ENCODE peak calls at places on chromosomes 12 and 14, in seven cellular contexts. O is H9, K is IMR-90, T is H1, E is mesenchymal stem cell, R is neuronal stem cell, N is trophoblast cell. F is an unnamed sample.

GRCh38 chr14:85079842-85080741 is 449.9 kb upstream of the FLRT2 start:
- DNase-seq in K (no peak), N (no peak), E (no peak), T (no peak), O (no peak), R (no peak), F (peak)

GRCh38 chr14:103816991-103817390 is 30.4 kb downstream of the PPP1R13B start:
- DNase-seq in E (no peak), R (no peak), K (no peak), N (no peak), T (no peak), O (no peak), F (no peak)

GRCh38 chr12:131102991-131103609 is 149.4 kb downstream of the ADGRD1 start:
- DNase-seq in T (no peak), K (no peak), N (no peak), O (peak), E (no peak), R (peak), F (peak)

GRCh38 chr14:41285193-41285748 is 321.4 kb upstream of the LRFN5 start:
- DNase-seq in K (peak), O (no peak), N (peak), R (peak), T (no peak), E (peak), F (peak)

GRCh38 chr12:52157566-52158150 is 34.2 kb downstream of the KRT80 start:
- DNase-seq in R (no peak), N (peak), T (no peak), E (no peak), K (no peak), O (no peak), F (no peak)

GRCh38 chr14:104506461-104507253 is 72.9 kb upstream of the C14orf180 start:
- DNase-seq in E (no peak), T (no peak), R (no peak), K (no peak), O (peak), N (no peak), F (no peak)

GRCh38 chr12:87758271-87758670 is 270.9 kb downstream of the C12orf50 start:
- DNase-seq in O (no peak), K (peak), E (peak), T (no peak), N (peak), R (no peak), F (no peak)

GRCh38 chr12:33486058-33486457 is 46.4 kb upstream of the SYT10 start:
- DNase-seq in O (no peak), K (no peak), R (no peak), T (no peak), E (no peak), N (no peak), F (no peak)

GRCh38 chr12:48021485-48022179 is 17.4 kb upstream of the COL2A1 start:
- DNase-seq in O (peak), K (no peak), N (peak), T (peak), E (no peak), R (no peak), F (peak)

GRCh38 chr12:100399095-100399494 is 42.2 kb downstream of the SLC17A8 start:
- DNase-seq in O (no peak), N (no peak), R (no peak), K (no peak), T (no peak), E (no peak), F (no peak)

GRCh38 chr12:92041742-92042141 is 103.9 kb downstream of the BTG1 start:
- DNase-seq in K (peak), O (no peak), R (no peak), T (no peak), N (no peak), E (no peak), F (peak)

GRCh38 chr12:3529281-3529680 is 38.3 kb downstream of the PRMT8 start:
- DNase-seq in N (peak), R (no peak), K (no peak), T (no peak), O (no peak), E (no peak), F (no peak)

GRCh38 chr12:47102845-47103666 is 23.3 kb upstream of the AMIGO2 start:
- DNase-seq in K (peak), R (no peak), N (peak), T (no peak), E (peak), O (no peak), F (no peak)

GRCh38 chr12:124677552-124678356 is 110.3 kb upstream of the NCOR2 start:
- DNase-seq in T (no peak), O (no peak), N (no peak), E (no peak), K (no peak), R (no peak), F (no peak)

GRCh38 chr12:57268264-57268663 is 17.3 kb upstream of the STAC3 start:
- DNase-seq in T (no peak), E (no peak), O (no peak), K (peak), N (no peak), R (no peak), F (peak)

GRCh38 chr14:81453166-81453766 is 53.1 kb upstream of the STON2 start:
- DNase-seq in E (peak), T (no peak), K (peak), N (peak), O (peak), R (peak), F (peak)

GRCh38 chr12:19298837-19299605 is 140.3 kb upstream of the AEBP2 start:
- DNase-seq in T (no peak), N (peak), O (no peak), E (no peak), R (no peak), K (no peak), F (peak)

GRCh38 chr12:19689801-19690472 is 250.6 kb downstream of the AEBP2 start:
- DNase-seq in E (no peak), O (no peak), R (no peak), K (no peak), T (no peak), N (peak), F (no peak)

GRCh38 chr14:50383618-50384225 is 13.0 kb downstream of the CDKL1 start:
- DNase-seq in O (no peak), R (no peak), N (no peak), K (no peak), T (no peak), E (peak), F (peak)

GRCh38 chr12:49503674-49504180 is 35.1 kb upstream of the KCNH3 start:
- DNase-seq in R (no peak), T (no peak), N (no peak), E (no peak), K (peak), O (no peak), F (peak)

GRCh38 chr12:6219980-6220379 is 19.8 kb downstream of the CD9 start:
- DNase-seq in N (no peak), O (peak), T (no peak), R (no peak), K (no peak), E (no peak), F (peak)

GRCh38 chr14:30472001-30472400 is 87.0 kb upstream of the G2E3 start:
- DNase-seq in T (no peak), K (no peak), O (no peak), N (no peak), R (no peak), E (no peak), F (no peak)

GRCh38 chr12:82090188-82090587 is 268.0 kb downstream of the CCDC59 start:
- DNase-seq in T (no peak), R (no peak), O (no peak), N (no peak), E (no peak), K (no peak), F (no peak)

GRCh38 chr14:90795744-90796143 is 20.5 kb downstream of the TTC7B start:
- DNase-seq in O (no peak), K (peak), E (peak), N (peak), T (no peak), R (no peak), F (no peak)

GRCh38 chr14:95305145-95305544 is 14.6 kb downstream of the CLMN start:
- DNase-seq in R (no peak), O (no peak), N (no peak), K (no peak), T (no peak), E (no peak), F (no peak)

GRCh38 chr12:72273499-72273837 is 1.3 kb downstream of the TRHDE start:
- DNase-seq in E (no peak), O (no peak), K (no peak), R (no peak), T (no peak), N (no peak), F (no peak)

GRCh38 chr12:49903351-49903699 is 375 bp downstream of the FAIM2 start:
- DNase-seq in O (no peak), T (no peak), N (no peak), R (no peak), E (no peak), K (no peak), F (no peak)

GRCh38 chr12:97323154-97323553 is 139.4 kb upstream of the RMST start:
- DNase-seq in E (no peak), O (no peak), N (no peak), R (no peak), K (no peak), T (no peak), F (peak)

GRCh38 chr14:81418057-81418790 is 18.1 kb upstream of the STON2 start:
- DNase-seq in O (no peak), N (no peak), T (no peak), K (no peak), R (no peak), E (no peak), F (no peak)

GRCh38 chr12:49296836-49297694 is 2.1 kb downstream of the PRPH start:
- DNase-seq in N (peak), R (no peak), K (no peak), T (no peak), O (peak), E (no peak), F (peak)

GRCh38 chr14:89128616-89129015 is 288.4 kb downstream of the FOXN3 start:
- DNase-seq in O (no peak), K (no peak), N (no peak), T (no peak), R (no peak), E (no peak), F (no peak)

GRCh38 chr12:89140141-89140540 is 212.2 kb downstream of the DUSP6 start:
- DNase-seq in E (peak), O (no peak), R (no peak), K (peak), T (no peak), N (no peak), F (no peak)

GRCh38 chr12:74349925-74350324 is 187.7 kb upstream of the ATXN7L3B start:
- DNase-seq in R (no peak), N (no peak), O (no peak), E (no peak), K (no peak), T (no peak), F (no peak)

GRCh38 chr12:91523831-91524230 is 341.2 kb upstream of the DCN start:
- DNase-seq in T (no peak), O (no peak), E (no peak), K (no peak), R (no peak), N (no peak), F (peak)

DNA sequence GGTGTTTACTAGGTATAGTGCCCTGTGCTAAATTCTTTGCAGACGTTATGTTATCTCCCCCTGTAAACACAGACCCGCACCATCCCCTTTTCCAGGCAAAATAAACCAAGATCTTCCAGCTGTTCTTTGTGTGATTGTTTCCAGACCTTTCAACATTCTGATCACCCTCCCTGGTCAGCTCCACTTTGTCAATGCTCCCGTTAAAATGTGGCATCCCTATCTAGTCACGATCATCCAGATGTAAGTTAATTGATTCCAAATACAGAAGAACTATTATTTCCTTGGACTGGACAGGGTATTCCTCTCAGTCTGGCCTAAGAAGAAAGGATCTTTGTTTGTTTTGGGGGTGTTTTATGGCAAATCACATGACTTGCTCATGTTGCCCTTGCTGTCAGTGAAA is 127.6 kb upstream of the ARID2 start:
- DNase-seq in O (no peak), R (no peak), N (no peak), E (no peak), T (no peak), K (no peak), F (no peak)
- H3K4ac ChIP-seq in O (no peak), R (no peak), N (no peak), E (no peak), T (no peak), K (no peak), F (no peak)

DNA sequence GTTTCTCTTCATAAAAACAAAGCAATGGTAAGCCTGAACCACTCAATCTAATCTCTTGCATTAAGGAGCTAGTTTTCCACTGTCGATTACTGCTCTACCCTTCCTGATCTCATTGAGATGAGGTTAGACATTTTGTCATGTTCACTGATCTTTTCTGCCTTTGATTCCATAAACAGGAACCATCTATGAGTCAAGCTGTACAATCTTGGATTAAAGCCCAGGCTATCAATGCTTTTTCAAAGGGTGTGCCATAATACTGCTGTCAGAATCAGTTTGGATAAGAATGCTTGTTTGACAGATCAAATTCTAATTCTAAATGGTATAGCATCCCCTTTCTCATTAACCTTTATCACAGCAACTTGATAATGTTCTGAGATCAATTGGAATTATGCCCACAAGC is 16.1 kb downstream of the GRIP1 start:
- DNase-seq in K (peak), O (no peak), R (no peak), E (peak), N (no peak), T (no peak), F (no peak)
- H3K18ac ChIP-seq in K (no peak), O (no peak), R (no peak), E (no peak), N (no peak), T (no peak), F (no peak)

DNA sequence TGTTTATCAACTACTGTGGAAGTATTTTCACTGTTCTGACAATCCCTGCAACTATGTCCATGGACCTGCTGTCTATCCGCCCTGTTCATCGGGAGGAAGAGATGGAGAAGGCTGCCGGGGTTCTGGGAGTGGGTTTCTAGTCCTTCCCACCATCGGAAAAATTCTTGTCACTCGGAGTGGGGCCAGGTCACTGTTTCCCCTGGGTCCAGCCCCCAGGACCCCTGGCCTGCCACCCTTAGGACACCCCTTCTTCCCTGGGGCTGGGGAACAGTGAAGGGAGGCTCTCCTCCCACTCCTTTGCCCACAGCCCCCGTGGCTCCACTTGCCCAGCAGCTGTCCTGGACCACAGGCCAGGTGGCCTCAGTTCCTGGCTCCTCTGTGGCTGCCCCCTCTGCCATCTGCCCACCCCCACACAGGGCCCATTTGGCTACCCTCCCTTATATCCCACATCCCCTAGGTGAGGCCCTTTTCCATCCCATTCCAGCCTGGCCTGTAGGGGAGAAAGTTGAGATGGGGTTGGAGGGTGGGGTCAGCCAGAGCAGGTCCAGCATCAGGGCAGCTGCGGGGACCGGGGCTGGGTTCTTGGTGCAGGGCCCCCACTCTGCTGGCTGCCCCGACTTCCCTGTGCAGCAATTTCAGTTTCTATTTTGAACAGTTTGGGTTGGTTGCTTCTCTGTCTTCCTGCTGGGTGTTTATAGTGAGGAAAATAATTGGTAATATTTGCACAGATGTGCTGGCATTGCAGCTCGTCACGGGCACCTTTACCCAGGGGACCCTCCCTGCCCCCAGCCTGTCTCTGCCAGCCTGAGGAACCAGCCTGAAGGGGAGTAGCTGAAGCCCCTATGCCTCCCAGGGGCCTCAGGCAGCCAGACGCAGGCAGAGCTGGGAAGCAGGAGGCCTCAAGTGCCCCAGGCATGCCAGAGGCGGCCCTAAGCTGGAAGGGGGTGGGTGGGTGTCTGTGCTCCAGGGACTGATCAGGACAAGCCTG is 23.5 kb downstream of the SYNDIG1L start:
- DNase-seq in R (no peak), E (no peak), N (peak), K (no peak), T (no peak), O (no peak), F (no peak)
- H3K27ac ChIP-seq in R (no peak), E (no peak), N (no peak), K (no peak), T (no peak), O (no peak), F (peak)

GRCh38 chr12:109489955-109490565 is 12.6 kb downstream of the UBE3B start:
- DNase-seq in K (no peak), O (no peak), R (no peak), T (no peak), E (no peak), N (peak), F (no peak)

GRCh38 chr12:109492371-109492770 is 14.9 kb downstream of the UBE3B start:
- DNase-seq in E (no peak), K (no peak), N (no peak), T (no peak), R (no peak), O (no peak), F (no peak)

GRCh38 chr12:109493090-109493489 is 15.7 kb downstream of the UBE3B start:
- DNase-seq in R (no peak), K (no peak), E (no peak), O (no peak), N (no peak), T (no peak), F (no peak)

GRCh38 chr12:109493938-109494337 is 16.5 kb downstream of the UBE3B start:
- DNase-seq in N (no peak), R (no peak), E (no peak), O (no peak), K (no peak), T (no peak), F (no peak)

GRCh38 chr12:109491671-109492070 is 14.2 kb downstream of the UBE3B start:
- DNase-seq in E (no peak), N (no peak), O (no peak), T (no peak), R (no peak), K (no peak), F (no peak)
- H3K4ac ChIP-seq in E (no peak), N (no peak), O (no peak), T (no peak), R (no peak), K (no peak), F (no peak)

GRCh38 chr12:2396448-2396871 is 343.7 kb downstream of the CACNA1C start:
- DNase-seq in R (no peak), O (no peak), T (no peak), E (no peak), K (peak), N (no peak), F (no peak)
- H3K18ac ChIP-seq in R (no peak), O (no peak), T (no peak), E (no peak), K (peak), N (no peak), F (no peak)

DNA sequence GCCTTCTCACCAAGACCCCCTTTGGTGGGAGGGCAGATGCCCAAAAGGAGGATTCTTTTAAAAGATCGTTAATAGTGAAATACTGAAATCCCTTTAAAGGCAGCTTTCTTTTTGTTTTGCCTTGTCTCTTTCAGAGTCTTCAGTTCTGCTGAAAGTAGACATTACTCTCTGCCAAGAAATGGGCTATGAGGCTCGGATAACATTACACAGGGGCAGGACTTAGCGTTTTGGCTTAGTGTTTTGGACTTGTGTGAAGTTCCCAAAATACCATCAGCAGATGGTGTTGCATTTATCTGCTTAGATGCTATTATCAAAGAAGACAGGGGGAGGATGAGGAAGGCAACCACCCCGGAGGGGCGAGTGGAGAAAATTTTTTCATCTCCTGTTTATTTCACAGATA is 88.3 kb upstream of the METAP2 start:
- DNase-seq in K (peak), O (no peak), E (no peak), T (no peak), R (no peak), N (no peak), F (no peak)
- H3K27ac ChIP-seq in K (peak), O (no peak), E (no peak), T (no peak), R (no peak), N (no peak), F (no peak)

GRCh38 chr12:27751386-27752047 is 28.5 kb upstream of the KLHL42 start:
- DNase-seq in T (no peak), E (no peak), R (no peak), N (peak), O (no peak), K (no peak), F (no peak)

GRCh38 chr12:27756670-27757069 is 23.4 kb upstream of the KLHL42 start:
- DNase-seq in N (no peak), K (no peak), E (no peak), T (no peak), O (no peak), R (no peak), F (no peak)

DNA sequence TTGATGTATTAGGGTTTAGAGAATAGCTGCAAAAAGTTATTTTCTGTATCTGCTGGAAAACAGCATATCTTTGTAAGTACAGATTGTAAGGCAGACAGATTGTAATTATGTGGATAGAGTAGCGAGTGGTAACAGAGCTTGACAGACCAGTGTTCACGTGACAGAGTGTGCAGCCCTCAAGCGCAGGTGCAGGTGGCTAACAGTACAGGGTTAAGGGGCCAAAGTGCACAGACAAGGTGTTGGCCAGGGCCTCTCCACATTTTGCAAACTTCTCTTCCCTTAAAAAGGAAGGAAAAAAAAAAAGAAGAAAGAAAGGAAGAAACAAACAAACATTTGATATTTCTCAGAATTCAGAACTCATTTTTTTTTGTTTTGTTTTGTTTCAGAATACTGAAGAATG is 25.2 kb upstream of the KLHL42 start:
- DNase-seq in N (no peak), O (no peak), K (no peak), T (no peak), R (no peak), E (no peak), F (no peak)
- H3K4ac ChIP-seq in N (no peak), O (no peak), K (no peak), T (no peak), R (no peak), E (no peak), F (no peak)

GRCh38 chr14:58635041-58635440 is 2.7 kb upstream of the DACT1 start:
- DNase-seq in R (no peak), K (no peak), E (no peak), N (no peak), T (no peak), O (no peak), F (peak)
- H3K18ac ChIP-seq in R (no peak), K (no peak), E (no peak), N (no peak), T (peak), O (no peak), F (peak)